ENCODE peak calls at places on chromosome 22, in nine cellular contexts. L is SJSA1, Y is right atrium auricular region, S is transverse colon, M is spleen, V is suprapubic skin, H is kidney epithelial cell, E is esophagus muscularis mucosa, Q is left ventricle myocardium inferior. P is an unnamed sample.

GRCh38 chr22:29596408-29596807 is 7.0 kb upstream of the NF2 start:
- DNase-seq in M (no peak), L (no peak), V (no peak), S (peak; percentile 34), H (no peak), Q (no peak), Y (no peak), E (no peak), P (no peak)

GRCh38 chr22:35617137-35617755 is at the start of gene MB:
- DNase-seq in L (no peak), V (no peak), M (no peak), Q (peak; percentile 78), S (no peak), E (no peak), Y (peak; percentile 68), H (no peak), P (no peak)

GRCh38 chr22:28019881-28020861 is 101.1 kb upstream of the PITPNB start:
- DNase-seq in S (peak; percentile 68), L (peak; percentile 68), Q (peak; percentile 78), H (no peak), E (no peak), M (peak; percentile 88), Y (peak; percentile 74), V (peak; percentile 89), P (no peak)

GRCh38 chr22:40898850-40899357 is 37.0 kb upstream of the DNAJB7 start:
- DNase-seq in Q (no peak), H (peak; percentile 28), Y (no peak), S (no peak), V (no peak), L (peak; percentile 28), E (no peak), M (no peak), P (no peak)

GRCh38 chr22:30573594-30574094 is 821 bp downstream of the GAL3ST1 start:
- DNase-seq in M (no peak), H (no peak), E (no peak), Q (no peak), S (peak; percentile 49), V (no peak), L (no peak), Y (no peak), P (no peak)

GRCh38 chr22:46150615-46151423 is 493 bp downstream of the PPARA start:
- DNase-seq in Y (no peak), Q (no peak), V (peak; percentile 84), S (peak; percentile 63), L (peak; percentile 53), M (peak; percentile 90), E (no peak), H (no peak), P (no peak)

GRCh38 chr22:50444663-50445062 is 30.2 kb downstream of the SBF1 start:
- DNase-seq in V (no peak), Q (no peak), Y (no peak), L (no peak), M (no peak), E (no peak), H (peak; percentile 29), S (peak; percentile 62), P (no peak)

GRCh38 chr22:42074846-42075245 is 798 bp downstream of the PHETA2 start:
- DNase-seq in L (no peak), M (peak; percentile 34), Y (no peak), Q (no peak), S (no peak), V (peak; percentile 50), H (no peak), E (no peak), P (no peak)

GRCh38 chr22:26740253-26740652 is 82.9 kb downstream of the MIAT start:
- DNase-seq in V (no peak), Q (no peak), M (no peak), H (no peak), L (no peak), E (no peak), Y (no peak), S (no peak), P (no peak)

GRCh38 chr22:40678493-40679248 is 613 bp upstream of the MCHR1 start:
- DNase-seq in Y (no peak), V (no peak), Q (no peak), S (no peak), E (no peak), L (no peak), H (no peak), M (no peak), P (no peak)

GRCh38 chr22:35177811-35178210 is 79.5 kb upstream of the HMGXB4 start:
- DNase-seq in Y (no peak), V (no peak), L (no peak), H (no peak), M (no peak), E (peak; percentile 75), S (no peak), Q (no peak), P (no peak)

GRCh38 chr22:45740236-45740635 is 68.6 kb downstream of the ATXN10 start:
- DNase-seq in S (no peak), V (no peak), E (no peak), M (no peak), Q (no peak), L (no peak), Y (no peak), H (no peak), P (no peak)

GRCh38 chr22:32475428-32476010 is 908 bp downstream of the FBXO7 start:
- DNase-seq in L (no peak), S (peak; percentile 47), Q (peak; percentile 26), V (no peak), E (no peak), Y (peak; percentile 65), M (peak; percentile 77), H (no peak), P (no peak)

GRCh38 chr22:28802595-28803087 is 2.3 kb upstream of the XBP1 start:
- DNase-seq in M (no peak), Y (no peak), V (no peak), S (no peak), L (no peak), E (no peak), Q (no peak), H (no peak), P (no peak)

GRCh38 chr22:41382610-41383009 is 868 bp downstream of the TEF start:
- DNase-seq in S (no peak), Y (no peak), V (no peak), M (no peak), H (no peak), E (no peak), Q (no peak), L (no peak), P (no peak)

GRCh38 chr22:27800250-27801131 is 1.1 kb downstream of the MN1 start:
- DNase-seq in H (no peak), L (peak; percentile 19), V (no peak), M (no peak), Y (no peak), Q (peak; percentile 33), S (no peak), E (no peak), P (no peak)

DNA sequence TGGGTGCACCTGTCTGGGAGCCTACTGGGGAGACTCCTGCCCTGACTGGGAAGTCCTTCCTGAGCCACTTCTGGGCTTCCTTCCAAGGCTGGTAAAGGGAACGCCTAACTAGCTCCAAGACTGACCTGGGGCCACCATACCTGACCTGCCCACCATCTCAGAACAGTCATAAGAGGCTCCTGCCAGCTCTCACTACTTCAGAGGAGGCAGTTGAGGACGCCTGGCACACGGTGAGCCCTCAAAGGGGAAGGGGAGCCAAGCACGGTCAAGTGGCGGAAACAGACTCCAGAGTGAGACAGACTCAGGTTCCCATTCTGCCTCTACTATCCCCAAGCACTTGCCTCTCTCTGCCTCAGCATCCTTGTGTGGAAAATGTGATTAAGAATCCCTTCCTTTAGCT is 7.6 kb downstream of the MCAT start:
- DNase-seq in V (no peak), S (no peak), H (no peak), L (no peak), Y (no peak), E (no peak), M (no peak), Q (no peak), P (no peak)
- H3K36me3 ChIP-seq in V (peaks cover 79% of the 10 kb centered on the region), S (no peaks in the 10 kb centered on the region), H (peaks cover 3% of the 10 kb centered on the region), L (peaks cover 67% of the 10 kb centered on the region), Y (peaks cover 51% of the 10 kb centered on the region), E (peaks cover 89% of the 10 kb centered on the region), M (peaks cover 68% of the 10 kb centered on the region), Q (peaks cover 71% of the 10 kb centered on the region), P (peaks cover 65% of the 10 kb centered on the region)

DNA sequence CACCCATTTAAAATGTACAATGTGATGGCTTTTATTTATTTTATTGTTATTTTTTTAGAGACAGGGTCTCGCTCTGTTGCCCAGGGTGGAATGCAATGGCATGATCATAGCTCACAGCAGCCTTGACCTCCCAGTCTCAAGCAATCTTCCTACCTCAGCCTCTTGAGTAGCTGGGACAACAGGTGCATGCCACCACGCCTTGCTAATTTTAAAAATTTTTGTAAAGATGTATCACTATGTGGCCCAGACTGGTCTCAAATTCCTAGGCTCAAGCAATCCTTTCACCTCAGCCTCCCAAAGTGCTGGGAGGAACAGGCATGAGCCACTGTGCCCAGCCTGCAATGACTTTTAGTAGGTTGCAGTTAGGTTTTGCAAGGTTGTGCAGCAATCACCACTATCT is 14.3 kb downstream of the CLDN5 start:
- DNase-seq in M (no peak), Y (no peak), Q (no peak), V (no peak), H (no peak), E (no peak), S (no peak), L (no peak), P (no peak)
- H3K36me3 ChIP-seq in M (no peaks in the 10 kb centered on the region), Y (no peaks in the 10 kb centered on the region), Q (no peaks in the 10 kb centered on the region), V (no peaks in the 10 kb centered on the region), H (no peaks in the 10 kb centered on the region), E (no peaks in the 10 kb centered on the region), S (no peaks in the 10 kb centered on the region), L (peaks cover 71% of the 10 kb centered on the region), P (peaks cover 94% of the 10 kb centered on the region)

GRCh38 chr22:20079745-20080444 is at the start of gene DGCR8:
- DNase-seq in S (peak; percentile 94), Q (peak; percentile 94), M (peak; percentile 95), L (peak; percentile 92), E (peak; percentile 94), H (peak; percentile 64), V (peak; percentile 91), Y (peak; percentile 88), P (peak; percentile 94)
- H3K36me3 ChIP-seq in S (no peaks in the 10 kb centered on the region), Q (no peaks in the 10 kb centered on the region), M (no peaks in the 10 kb centered on the region), L (peaks cover 47% of the 10 kb centered on the region), E (no peaks in the 10 kb centered on the region), H (no peaks in the 10 kb centered on the region), V (no peaks in the 10 kb centered on the region), Y (no peaks in the 10 kb centered on the region), P (peaks cover 34% of the 10 kb centered on the region)

GRCh38 chr22:18093661-18094060 is 15.9 kb downstream of the PEX26 start:
- DNase-seq in Q (no peak), H (no peak), E (no peak), L (no peak), M (no peak), V (no peak), S (no peak), Y (no peak), P (no peak)

GRCh38 chr22:18088825-18089568 is 11.2 kb downstream of the PEX26 start:
- DNase-seq in Y (no peak), E (no peak), S (peak; percentile 71), Q (no peak), L (no peak), M (no peak), H (no peak), V (no peak), P (no peak)

GRCh38 chr22:18091478-18091877 is 13.7 kb downstream of the PEX26 start:
- DNase-seq in Q (no peak), S (no peak), Y (no peak), L (no peak), M (no peak), E (no peak), H (no peak), V (no peak), P (no peak)

GRCh38 chr22:18090286-18090685 is 12.5 kb downstream of the PEX26 start:
- DNase-seq in S (no peak), E (no peak), V (no peak), M (no peak), Y (no peak), L (no peak), H (no peak), Q (no peak), P (no peak)

GRCh38 chr22:18091916-18092526 is 14.2 kb downstream of the PEX26 start:
- DNase-seq in Y (peak; percentile 77), L (peak; percentile 72), Q (peak; percentile 80), M (no peak), E (peak; percentile 93), V (no peak), H (no peak), S (peak; percentile 86), P (no peak)
- H3K36me3 ChIP-seq in Y (peaks cover 23% of the 10 kb centered on the region), L (peaks cover 35% of the 10 kb centered on the region), Q (peaks cover 18% of the 10 kb centered on the region), M (peaks cover 20% of the 10 kb centered on the region), E (peaks cover 37% of the 10 kb centered on the region), V (peaks cover 27% of the 10 kb centered on the region), H (no peaks in the 10 kb centered on the region), S (peaks cover 8% of the 10 kb centered on the region), P (peaks cover 30% of the 10 kb centered on the region)